ENCODE peak calls at places on chromosome 16, in seven cellular contexts. X is H9, Y is transverse colon, T is PC-3, R is left lung, F is heart left ventricle, C is body of pancreas. W is an unnamed sample. For H3K27me3 and H3K4me1, the result is how much of the 10 kb centered on the place peaks cover.

GRCh38 chr16:85019659-85020245 is 7.8 kb upstream of the KIAA0513 start:
- DNase-seq in Y (peak), R (no peak), T (no peak), F (no peak), X (no peak), C (peak), W (peak)

GRCh38 chr16:31184888-31185287 is 4.9 kb downstream of the FUS start:
- DNase-seq in Y (no peak), R (no peak), T (no peak), F (no peak), X (no peak), C (no peak), W (no peak)

GRCh38 chr16:77949445-77949844 is 72.9 kb upstream of the CLEC3A start:
- DNase-seq in F (no peak), X (no peak), T (no peak), R (no peak), C (no peak), Y (no peak), W (no peak)

GRCh38 chr16:82888616-82889015 is 261.8 kb downstream of the CDH13 start:
- DNase-seq in C (no peak), Y (no peak), X (no peak), R (no peak), F (no peak), T (no peak), W (no peak)

GRCh38 chr16:67928561-67929364 is 2.9 kb downstream of the CTRL start:
- DNase-seq in X (peak), Y (peak), T (peak), C (peak), R (peak), F (peak), W (peak)

GRCh38 chr16:2689968-2690830 is 7.9 kb downstream of the KCTD5 start:
- DNase-seq in R (peak), Y (no peak), F (peak), C (no peak), X (no peak), T (no peak), W (peak)

GRCh38 chr16:77076839-77077238 is 114.2 kb upstream of the MON1B start:
- DNase-seq in R (no peak), T (no peak), X (no peak), Y (no peak), F (no peak), C (no peak), W (no peak)

GRCh38 chr16:81181013-81181720 is 57.3 kb upstream of the BCO1 start:
- DNase-seq in X (peak), T (peak), F (peak), Y (peak), C (peak), R (no peak), W (peak)

GRCh38 chr16:76389126-76389525 is 111.9 kb downstream of the CNTNAP4 start:
- DNase-seq in Y (no peak), F (no peak), T (peak), X (no peak), R (no peak), C (no peak), W (no peak)

GRCh38 chr16:11016993-11017392 is 72.6 kb downstream of the CLEC16A start:
- DNase-seq in F (peak), R (no peak), T (peak), Y (peak), C (peak), X (no peak), W (peak)

GRCh38 chr16:53220585-53220984 is 165.8 kb downstream of the CHD9 start:
- DNase-seq in X (no peak), C (peak), Y (no peak), T (no peak), F (no peak), R (no peak), W (no peak)

GRCh38 chr16:67442581-67443255 is 11.8 kb downstream of the HSD11B2 start:
- DNase-seq in R (no peak), X (no peak), F (no peak), C (no peak), T (no peak), Y (no peak), W (no peak)

GRCh38 chr16:54582631-54583250 is 296.2 kb upstream of the IRX3 start:
- DNase-seq in T (no peak), Y (no peak), R (no peak), X (no peak), C (no peak), F (no peak), W (no peak)
- TF ChIP-seq CTCF in T (no peak), Y (no peak), R (no peak), X (no peak), C (no peak), F (no peak), W (no peak)

GRCh38 chr16:50542703-50543102 is 5.5 kb upstream of the NKD1 start:
- DNase-seq in Y (no peak), C (no peak), R (no peak), F (no peak), T (no peak), X (no peak), W (no peak)
- H3K27me3 ChIP-seq in Y (under half), C (under half), R (under half), F (under half), T (under half), X (under half), W (under half)

GRCh38 chr16:89318871-89319627 is 101.5 kb downstream of the ZNF778 start:
- DNase-seq in X (no peak), T (no peak), Y (no peak), F (peak), C (no peak), R (peak), W (no peak)

GRCh38 chr16:89319628-89319882 is 102.1 kb downstream of the ZNF778 start:
- DNase-seq in R (no peak), T (no peak), C (no peak), Y (no peak), X (no peak), F (no peak), W (no peak)

GRCh38 chr16:89318430-89318758 is 100.9 kb downstream of the ZNF778 start:
- DNase-seq in F (no peak), T (no peak), Y (no peak), X (no peak), R (peak), C (no peak), W (no peak)

GRCh38 chr16:89320717-89321501 is 103.4 kb downstream of the ZNF778 start:
- DNase-seq in R (peak), T (peak), X (peak), C (peak), F (peak), Y (peak), W (peak)

DNA sequence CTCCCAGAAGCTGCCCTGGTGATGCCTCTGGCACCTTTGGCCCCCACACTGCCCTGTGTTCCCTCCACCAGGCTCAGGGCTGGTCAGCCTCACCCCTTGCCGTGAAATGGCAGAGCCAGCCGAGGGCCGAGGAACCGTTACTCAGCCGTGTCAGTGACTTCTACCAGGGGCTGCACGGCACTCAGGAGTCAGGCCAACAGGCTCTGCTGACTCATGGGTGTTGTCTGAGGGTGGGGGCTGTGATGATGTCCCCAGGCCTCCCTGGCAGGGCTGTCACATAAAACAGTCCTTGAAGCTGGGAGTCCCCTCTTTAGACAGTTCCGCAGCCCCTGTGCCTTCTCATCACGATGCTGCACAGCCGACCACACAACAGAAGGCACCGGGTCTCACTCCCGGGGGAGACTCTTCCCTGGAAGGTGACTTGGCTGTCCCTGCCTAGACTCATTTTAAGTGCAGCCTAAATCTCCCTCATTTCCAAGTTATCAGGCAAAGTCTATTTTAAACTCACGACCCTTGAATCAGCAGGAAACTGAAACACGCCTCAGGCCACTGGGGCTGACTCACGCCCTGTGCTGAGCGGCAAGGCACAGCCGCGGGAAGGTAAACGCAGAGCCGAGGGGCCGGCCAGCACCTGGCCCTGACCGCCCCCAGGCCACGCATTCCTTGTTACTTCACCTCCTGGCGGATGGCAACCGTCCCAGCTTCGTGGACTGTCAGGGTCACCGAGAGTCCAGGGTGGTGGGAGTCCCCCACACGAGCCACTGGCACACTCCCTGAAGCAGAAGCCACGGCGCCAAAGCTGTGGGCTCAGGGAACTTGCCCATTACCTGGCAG is 102.6 kb downstream of the ZNF778 start:
- DNase-seq in C (peak), R (peak), Y (peak), F (peak), X (peak), T (peak), W (peak)
- H3K4me1 ChIP-seq in C (half or more), R (under half), Y (half or more), F (under half), X (under half), T (half or more), W (half or more)

GRCh38 chr16:14362774-14363371 is 267.2 kb downstream of the PARN start:
- DNase-seq in R (no peak), T (no peak), X (no peak), Y (no peak), F (no peak), C (no peak), W (no peak)

GRCh38 chr16:14364112-14364385 is 266.0 kb downstream of the PARN start:
- DNase-seq in F (no peak), Y (no peak), T (no peak), C (no peak), X (no peak), R (no peak), W (no peak)

GRCh38 chr16:14365200-14365851 is 264.7 kb downstream of the PARN start:
- DNase-seq in R (peak), C (no peak), T (no peak), Y (no peak), F (no peak), X (no peak), W (no peak)

GRCh38 chr16:14366447-14366846 is 263.6 kb downstream of the PARN start:
- DNase-seq in C (no peak), X (no peak), F (no peak), T (no peak), R (peak), Y (no peak), W (no peak)

DNA sequence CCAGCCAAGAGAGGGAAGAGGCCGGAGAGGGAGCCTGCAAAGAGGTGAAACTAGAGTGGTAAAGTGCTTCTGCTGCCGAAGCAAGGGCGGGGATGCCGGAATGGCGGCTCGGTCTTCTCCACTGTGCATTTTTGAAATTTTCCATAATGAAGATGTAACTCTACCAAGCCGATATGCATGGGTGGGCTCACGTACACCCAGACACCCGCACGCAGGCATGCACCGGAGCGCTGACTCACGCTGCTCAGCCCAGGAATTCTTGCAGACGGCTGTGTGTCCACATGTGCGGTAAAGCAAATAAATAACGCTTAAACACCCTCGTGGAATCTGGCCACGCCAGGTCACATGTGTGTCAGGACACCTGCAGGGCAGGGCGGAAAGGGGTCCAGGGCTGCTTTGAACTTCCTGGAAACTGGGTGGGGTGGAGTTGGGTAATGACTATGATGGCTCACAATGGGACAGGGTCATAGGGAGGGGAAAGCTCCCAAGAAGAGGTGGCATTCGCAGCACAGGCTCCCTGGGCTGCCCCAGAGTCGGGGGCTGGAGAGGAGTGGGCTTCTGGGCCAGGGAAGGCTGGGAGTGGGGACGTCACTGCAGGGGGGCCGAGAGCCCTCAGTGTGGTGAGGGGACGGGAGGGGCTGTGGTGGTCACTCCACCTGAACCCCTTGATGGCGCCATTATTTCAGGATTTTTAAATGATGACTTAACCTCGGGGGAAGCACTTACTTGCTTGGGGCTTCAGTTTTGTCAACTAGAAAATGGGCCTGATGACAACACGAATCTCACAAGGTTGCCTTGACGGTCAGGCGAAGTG is 265.5 kb downstream of the PARN start:
- DNase-seq in R (no peak), F (no peak), Y (no peak), T (peak), X (no peak), C (no peak), W (no peak)
- TF ChIP-seq CTCF in R (no peak), F (no peak), Y (no peak), T (no peak), X (no peak), C (no peak), W (no peak)

GRCh38 chr16:87634411-87634810 is 32.1 kb downstream of the JPH3 start:
- DNase-seq in F (peak), C (no peak), X (no peak), T (no peak), R (peak), Y (no peak), W (no peak)

GRCh38 chr16:87628940-87629339 is 26.6 kb downstream of the JPH3 start:
- DNase-seq in Y (no peak), T (peak), C (no peak), R (peak), X (no peak), F (peak), W (no peak)

GRCh38 chr16:87628246-87628923 is 26.1 kb downstream of the JPH3 start:
- DNase-seq in R (peak), Y (no peak), F (peak), T (no peak), X (no peak), C (no peak), W (no peak)

GRCh38 chr16:87627542-87628245 is 25.4 kb downstream of the JPH3 start:
- DNase-seq in Y (no peak), T (no peak), R (peak), X (no peak), F (peak), C (no peak), W (no peak)

GRCh38 chr16:87631067-87631466 is 28.8 kb downstream of the JPH3 start:
- DNase-seq in F (no peak), C (no peak), R (no peak), T (no peak), Y (no peak), X (no peak), W (no peak)
- H3K27me3 ChIP-seq in F (under half), C (under half), R (half or more), T (under half), Y (under half), X (under half), W (under half)

DNA sequence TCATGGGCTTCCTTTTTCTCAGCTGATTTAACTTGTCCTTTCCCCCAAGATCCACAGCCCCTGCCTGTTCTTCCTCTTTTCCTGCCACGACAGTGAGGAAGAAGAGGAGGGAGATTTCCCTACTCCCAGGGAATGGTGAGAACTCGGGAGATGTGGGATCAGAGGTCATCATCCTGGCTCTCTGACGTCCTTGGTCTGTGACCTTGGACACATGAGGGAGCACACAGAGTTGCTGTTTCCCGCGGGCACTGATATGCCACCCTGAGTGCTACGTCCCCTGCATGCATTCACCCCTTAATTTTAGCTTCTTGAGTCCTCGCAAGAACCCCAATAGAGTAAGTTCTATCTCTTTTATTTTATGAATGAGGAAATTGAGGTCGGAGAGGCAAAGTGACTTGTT is 85.4 kb downstream of the BMERB1 start:
- DNase-seq in X (no peak), Y (no peak), T (no peak), R (no peak), C (no peak), F (no peak), W (no peak)
- H3K4me1 ChIP-seq in X (under half), Y (under half), T (under half), R (under half), C (under half), F (under half), W (under half)

W was measured in psoas muscle.